ENCODE peak calls at places on chromosome 6, in nine cellular contexts. T is adrenal gland, P is AG10803, Q is fibroblast of mammary gland, W is left ventricle myocardium inferior, Y is tibial artery, B is upper lobe of right lung, A is Peyer's patch, D is AG04449. K is an unnamed sample.

GRCh38 chr6:107123501-107123900 is 8.2 kb upstream of the BEND3 start:
- DNase-seq in T (no peak), P (no peak), Q (no peak), W (no peak), Y (no peak), B (no peak), A (no peak), D (no peak), K (no peak)

GRCh38 chr6:116291701-116292396 is 12.1 kb upstream of the TSPYL1 start:
- DNase-seq in T (no peak), P (peak; percentile 11), Q (no peak), W (no peak), Y (no peak), B (no peak), A (no peak), D (no peak), K (no peak)

GRCh38 chr6:100155141-100155540 is 161.1 kb upstream of the MCHR2 start:
- DNase-seq in T (no peak), P (no peak), Q (no peak), W (no peak), Y (no peak), B (no peak), A (no peak), D (no peak), K (no peak)

GRCh38 chr6:162344935-162345599 is 382.5 kb downstream of the PRKN start:
- DNase-seq in T (no peak), P (peak; percentile 27), Q (peak; percentile 94), W (no peak), Y (no peak), B (no peak), A (no peak), D (no peak), K (peak; percentile 46)

GRCh38 chr6:30542404-30542725 is 13.9 kb downstream of the GNL1 start:
- DNase-seq in T (no peak), P (no peak), Q (no peak), W (no peak), Y (no peak), B (no peak), A (no peak), D (no peak), K (no peak)

GRCh38 chr6:77834591-77834996 is 181.8 kb downstream of the MEI4 start:
- DNase-seq in T (no peak), P (no peak), Q (no peak), W (no peak), Y (no peak), B (no peak), A (no peak), D (no peak), K (no peak)

GRCh38 chr6:119030759-119031158 is 47.7 kb downstream of the FAM184A start:
- DNase-seq in T (no peak), P (no peak), Q (no peak), W (no peak), Y (no peak), B (no peak), A (no peak), D (no peak), K (no peak)

GRCh38 chr6:158653577-158654354 is 3.9 kb downstream of the SYTL3 start:
- DNase-seq in T (no peak), P (peak; percentile 70), Q (no peak), W (no peak), Y (peak; percentile 68), B (peak; percentile 69), A (peak; percentile 94), D (no peak), K (peak; percentile 66)

GRCh38 chr6:139474145-139475108 is 100.0 kb upstream of the CITED2 start:
- DNase-seq in T (peak; percentile 42), P (peak; percentile 56), Q (peak; percentile 43), W (no peak), Y (no peak), B (no peak), A (no peak), D (no peak), K (peak; percentile 26)

GRCh38 chr6:142861711-142862110 is 83.3 kb downstream of the HIVEP2 start:
- DNase-seq in T (no peak), P (no peak), Q (no peak), W (no peak), Y (no peak), B (no peak), A (no peak), D (no peak), K (no peak)

GRCh38 chr6:13147396-13148181 is 180.7 kb downstream of the TBC1D7 start:
- DNase-seq in T (no peak), P (peak; percentile 6), Q (no peak), W (no peak), Y (no peak), B (no peak), A (no peak), D (no peak), K (no peak)
- TF ChIP-seq CTCF in T (no peak), P (no peak), Q (no peak), W (no peak), Y (no peak), B (no peak), A (no peak), D (no peak), K (no peak)

GRCh38 chr6:156593893-156594292 is 183.3 kb upstream of the ARID1B start:
- DNase-seq in T (no peak), P (no peak), Q (no peak), W (no peak), Y (no peak), B (no peak), A (no peak), D (no peak), K (no peak)
- H3K4me3 ChIP-seq in T (no peak overlapping the region), P (no peak overlapping the region), Q (no peak overlapping the region), W (no peak overlapping the region), Y (no peak overlapping the region), B (no peak overlapping the region), A (no peak overlapping the region), D (no peak overlapping the region), K (no peak overlapping the region)

GRCh38 chr6:11580686-11581085 is 43.1 kb downstream of the TMEM170B start:
- DNase-seq in T (no peak), P (no peak), Q (no peak), W (no peak), Y (no peak), B (no peak), A (no peak), D (no peak), K (no peak)
- TF ChIP-seq CTCF in T (no peak), P (no peak), Q (no peak), W (no peak), Y (no peak), B (no peak), A (no peak), D (no peak), K (no peak)

GRCh38 chr6:3690506-3690905 is 61.0 kb downstream of the PXDC1 start:
- DNase-seq in T (no peak), P (no peak), Q (no peak), W (no peak), Y (no peak), B (no peak), A (no peak), D (no peak), K (no peak)
- H3K4me3 ChIP-seq in T (no peak overlapping the region), P (no peak overlapping the region), Q (no peak overlapping the region), W (no peak overlapping the region), Y (no peak overlapping the region), B (no peak overlapping the region), A (no peak overlapping the region), D (no peak overlapping the region), K (no peak overlapping the region)

GRCh38 chr6:109695468-109695867 is 4.4 kb downstream of the FIG4 start:
- DNase-seq in T (no peak), P (no peak), Q (no peak), W (no peak), Y (no peak), B (no peak), A (no peak), D (no peak), K (no peak)
- TF ChIP-seq CTCF in T (no peak), P (no peak), Q (no peak), W (no peak), Y (no peak), B (no peak), A (peak; percentile 20), D (no peak), K (peak; percentile 7)

GRCh38 chr6:170268216-170269129 is 22.4 kb downstream of the DLL1 start:
- DNase-seq in T (no peak), P (no peak), Q (no peak), W (no peak), Y (no peak), B (no peak), A (no peak), D (no peak), K (no peak)
- H3K4me3 ChIP-seq in T (no peak overlapping the region), P (no peak overlapping the region), Q (no peak overlapping the region), W (no peak overlapping the region), Y (no peak overlapping the region), B (no peak overlapping the region), A (no peak overlapping the region), D (no peak overlapping the region), K (no peak overlapping the region)

DNA sequence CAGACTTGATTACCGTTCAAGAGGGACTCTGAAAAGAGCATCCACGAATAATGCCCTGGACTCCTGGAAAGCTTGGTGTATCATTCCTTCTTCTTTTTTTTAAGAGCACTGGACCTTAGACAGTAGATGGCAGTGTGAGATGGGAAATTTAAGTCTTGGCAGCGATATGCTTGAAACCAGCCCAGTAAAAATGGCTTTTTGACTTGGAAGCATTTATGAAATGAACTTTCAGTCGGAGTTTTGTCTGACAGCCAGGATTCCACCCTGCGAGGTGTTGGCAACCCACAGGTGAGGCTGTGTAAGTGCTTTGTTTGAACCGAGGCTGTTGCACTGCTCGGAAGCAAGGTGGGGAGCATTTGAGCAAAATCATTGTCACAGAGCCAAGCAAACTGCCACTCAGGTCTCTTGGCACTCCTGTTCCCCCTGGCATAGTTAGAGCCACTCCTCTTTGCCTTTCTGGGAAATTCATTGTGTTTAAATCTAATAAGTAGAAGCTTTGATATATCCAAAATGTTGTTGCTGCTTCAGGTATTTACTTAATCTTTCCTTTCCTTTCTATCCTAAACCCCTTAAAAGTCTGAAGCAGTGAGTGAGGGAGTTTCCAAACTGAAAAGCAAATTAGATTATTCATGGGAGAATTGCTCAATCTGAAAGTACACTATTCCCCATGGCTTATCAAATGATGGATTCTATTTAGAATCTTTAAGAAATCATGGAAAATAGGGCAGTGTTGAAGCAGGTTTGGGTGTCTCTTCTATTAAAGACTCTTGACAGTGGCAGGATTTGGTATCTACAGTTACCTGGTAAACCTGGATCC is 272.8 kb upstream of the SLC35B3 start:
- DNase-seq in T (peak; percentile 14), P (peak; percentile 3), Q (peak; percentile 1), W (no peak), Y (no peak), B (peak; percentile 59), A (no peak), D (no peak), K (peak; percentile 21)
- TF ChIP-seq CTCF in T (peak; percentile 45), P (no peak), Q (no peak), W (peak; percentile 54), Y (no peak), B (peak; percentile 43), A (peak; percentile 18), D (no peak), K (peak; percentile 21)

K was measured in astrocyte of the spinal cord.